ENCODE peak calls at places on chromosome 18, in seven cellular contexts. Q, W, Y, J, I, E and D are unnamed samples.

GRCh38 chr18:46731316-46731715 is 25.5 kb downstream of the ST8SIA5 start:
- DNase-seq in Q (no peak), W (no peak), Y (no peak), J (no peak), I (no peak), E (no peak), D (no peak)

GRCh38 chr18:45340884-45341283 is 274.4 kb upstream of the SLC14A2 start:
- DNase-seq in Q (no peak), W (no peak), Y (peak), J (no peak), I (no peak), E (no peak), D (no peak)

GRCh38 chr18:6650063-6650462 is 79.5 kb upstream of the ARHGAP28 start:
- DNase-seq in Q (no peak), W (no peak), Y (no peak), J (no peak), I (no peak), E (no peak), D (no peak)

GRCh38 chr18:48533340-48534093 is 5.3 kb upstream of the CTIF start:
- DNase-seq in Q (no peak), W (no peak), Y (peak), J (no peak), I (no peak), E (no peak), D (no peak)

GRCh38 chr18:8619835-8620577 is 10.8 kb downstream of the RAB12 start:
- DNase-seq in Q (no peak), W (no peak), Y (no peak), J (no peak), I (no peak), E (no peak), D (no peak)

GRCh38 chr18:3294435-3295080 is 32.6 kb downstream of the MYL12B start:
- DNase-seq in Q (no peak), W (peak), Y (peak), J (peak), I (peak), E (peak), D (no peak)

GRCh38 chr18:1585881-1586488 is 681.3 kb downstream of the ADCYAP1 start:
- DNase-seq in Q (peak), W (no peak), Y (peak), J (peak), I (peak), E (peak), D (no peak)

GRCh38 chr18:76875390-76876330 is 53.3 kb downstream of the ZNF236 start:
- DNase-seq in Q (peak), W (peak), Y (peak), J (peak), I (peak), E (peak), D (peak)

GRCh38 chr18:9091066-9091476 is 11.4 kb upstream of the NDUFV2 start:
- DNase-seq in Q (no peak), W (no peak), Y (no peak), J (no peak), I (no peak), E (no peak), D (no peak)

GRCh38 chr18:76821356-76821874 is 942 bp upstream of the ZNF236 start:
- DNase-seq in Q (no peak), W (no peak), Y (no peak), J (no peak), I (no peak), E (no peak), D (no peak)

GRCh38 chr18:21242141-21243040 is at the start of gene GREB1L:
- DNase-seq in Q (peak), W (peak), Y (peak), J (peak), I (no peak), E (peak), D (no peak)

GRCh38 chr18:48374423-48375149 is 34.6 kb downstream of the ZBTB7C start:
- DNase-seq in Q (no peak), W (no peak), Y (no peak), J (peak), I (no peak), E (no peak), D (no peak)

DNA sequence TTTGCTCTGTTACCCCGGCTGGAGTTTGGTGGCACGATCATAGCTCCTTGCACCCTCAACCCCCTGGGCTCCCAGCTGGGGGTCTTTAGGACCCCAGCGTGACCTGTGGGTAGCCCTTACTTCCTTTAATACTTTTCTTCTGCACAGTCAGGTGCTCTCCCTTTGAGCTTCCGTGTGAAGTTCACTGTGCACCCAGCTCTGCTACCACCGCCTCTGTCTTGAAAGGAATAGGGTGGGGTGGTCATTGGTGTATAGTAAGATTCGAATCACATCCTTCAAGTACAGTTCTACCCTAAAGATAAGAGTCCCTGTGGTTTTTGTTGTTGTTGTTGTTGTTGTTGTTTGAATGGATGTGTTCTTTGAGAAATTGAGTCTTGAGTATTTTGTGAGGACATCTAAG is 267.4 kb downstream of the NEDD4L start:
- DNase-seq in Q (no peak), W (no peak), Y (no peak), J (no peak), I (no peak), E (no peak), D (no peak)
- H2BK5ac ChIP-seq in Q (no peak), W (no peak), Y (no peak), J (no peak), I (no peak), E (no peak), D (no peak)

DNA sequence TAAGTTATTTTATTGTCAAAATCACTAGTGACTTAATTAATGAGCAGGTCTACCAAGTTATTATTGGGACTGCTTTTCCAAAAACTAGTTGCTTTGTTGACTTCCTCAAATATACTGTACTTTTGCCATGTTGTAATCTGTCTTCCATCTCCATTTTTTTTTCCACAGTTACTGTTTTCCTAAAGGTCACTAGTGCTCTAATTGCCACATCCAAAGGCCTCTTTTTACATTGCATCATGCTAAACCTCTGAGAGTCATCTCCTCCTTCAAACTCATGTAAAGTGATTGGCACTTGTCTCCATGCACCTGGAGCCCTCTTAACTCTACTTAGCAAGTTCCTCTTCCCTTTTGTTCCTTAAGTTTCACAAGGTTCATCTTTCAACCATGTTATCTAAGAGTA is 11.8 kb downstream of the PMAIP1 start:
- DNase-seq in Q (no peak), W (no peak), Y (no peak), J (peak), I (no peak), E (peak), D (no peak)
- H2BK5ac ChIP-seq in Q (no peak), W (no peak), Y (no peak), J (no peak), I (peak), E (no peak), D (no peak)

GRCh38 chr18:12338382-12338781 is 30.3 kb downstream of the TUBB6 start:
- DNase-seq in Q (no peak), W (no peak), Y (peak), J (no peak), I (no peak), E (no peak), D (no peak)

GRCh38 chr18:12335503-12335902 is 27.5 kb downstream of the TUBB6 start:
- DNase-seq in Q (no peak), W (no peak), Y (no peak), J (no peak), I (no peak), E (no peak), D (no peak)

GRCh38 chr18:12336251-12336650 is 28.2 kb downstream of the TUBB6 start:
- DNase-seq in Q (no peak), W (peak), Y (peak), J (peak), I (no peak), E (no peak), D (peak)

GRCh38 chr18:12334280-12335262 is 26.5 kb downstream of the TUBB6 start:
- DNase-seq in Q (no peak), W (peak), Y (peak), J (peak), I (no peak), E (no peak), D (no peak)

DNA sequence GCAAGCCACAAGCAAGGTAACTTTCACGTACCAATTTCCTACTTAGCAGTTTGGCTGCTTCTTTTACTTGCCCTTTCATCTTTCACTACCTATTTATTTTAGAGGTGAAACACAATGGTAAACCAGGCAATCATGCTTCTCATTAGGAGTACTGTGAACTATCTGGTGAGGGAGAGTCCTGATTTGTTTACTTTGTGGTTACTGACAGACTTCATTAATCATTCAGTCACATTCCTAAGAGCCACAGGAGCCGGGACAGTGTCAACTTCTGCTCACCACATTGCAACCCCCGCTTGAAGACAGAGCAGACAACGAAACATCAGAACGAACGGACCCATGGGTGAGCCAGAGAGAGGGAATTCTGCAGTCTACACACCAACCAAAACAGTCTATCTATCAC is 28.8 kb downstream of the TUBB6 start:
- DNase-seq in Q (no peak), W (no peak), Y (peak), J (no peak), I (peak), E (peak), D (no peak)
- H2BK5ac ChIP-seq in Q (no peak), W (peak), Y (no peak), J (no peak), I (no peak), E (no peak), D (peak)

DNA sequence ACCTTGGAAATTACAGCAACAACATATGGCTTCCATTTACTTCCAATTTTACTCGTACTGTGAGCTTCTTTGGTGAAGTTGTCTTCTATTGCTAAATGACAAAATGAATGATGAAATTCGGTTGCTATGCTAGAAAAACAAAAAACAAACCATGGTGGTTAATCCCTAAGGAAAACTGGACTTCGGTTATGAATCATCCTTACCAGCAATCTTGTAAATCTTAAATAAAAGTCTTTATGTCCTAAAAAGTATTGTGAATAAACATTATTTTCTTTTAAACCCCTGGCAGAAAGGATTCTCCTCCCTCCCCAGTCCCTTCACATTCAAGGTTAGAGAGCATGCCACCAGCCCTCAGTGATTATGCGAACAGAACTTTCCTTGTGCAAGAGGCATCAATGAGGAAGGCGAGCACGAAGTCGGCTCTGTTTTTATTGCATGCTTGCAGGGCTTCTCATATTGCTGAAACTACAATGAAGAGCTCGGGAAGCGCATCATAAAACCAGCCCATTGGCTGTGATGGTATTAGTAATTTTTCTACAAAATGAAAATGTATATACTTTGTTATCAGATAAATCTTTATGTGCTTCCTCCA is 62.8 kb downstream of the ZNF521 start:
- DNase-seq in Q (no peak), W (no peak), Y (peak), J (peak), I (peak), E (peak), D (no peak)
- H2BK5ac ChIP-seq in Q (no peak), W (no peak), Y (no peak), J (no peak), I (no peak), E (no peak), D (no peak)

DNA sequence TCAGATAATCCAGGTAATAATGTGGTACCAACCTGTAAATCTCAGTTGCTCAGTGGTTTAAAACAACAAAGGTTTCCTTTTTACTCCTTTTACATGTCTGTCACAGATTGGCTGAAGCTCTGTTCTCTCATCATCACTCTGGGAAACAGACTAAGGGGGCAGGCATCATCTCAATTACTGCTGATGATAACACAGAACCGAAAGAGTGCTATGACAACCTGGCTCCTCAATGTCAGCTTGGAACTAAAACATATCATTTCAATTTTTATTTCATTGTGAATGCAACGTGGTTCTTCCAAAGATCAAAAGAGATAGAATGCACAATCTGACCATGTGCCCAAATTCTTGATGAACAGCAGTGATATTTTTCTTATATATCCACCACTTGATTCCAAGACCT is 1315.0 kb upstream of the CDH2 start:
- DNase-seq in Q (no peak), W (no peak), Y (no peak), J (no peak), I (no peak), E (no peak), D (no peak)
- H2BK5ac ChIP-seq in Q (no peak), W (no peak), Y (no peak), J (no peak), I (no peak), E (no peak), D (no peak)

GRCh38 chr18:58175122-58175687 is 131.2 kb downstream of the NEDD4L start:
- DNase-seq in Q (no peak), W (no peak), Y (no peak), J (no peak), I (no peak), E (no peak), D (peak)

GRCh38 chr18:58174285-58174684 is 130.3 kb downstream of the NEDD4L start:
- DNase-seq in Q (no peak), W (peak), Y (peak), J (no peak), I (no peak), E (no peak), D (peak)

GRCh38 chr18:58177886-58178470 is 134.0 kb downstream of the NEDD4L start:
- DNase-seq in Q (no peak), W (no peak), Y (no peak), J (no peak), I (no peak), E (peak), D (peak)

GRCh38 chr18:58178476-58178875 is 134.4 kb downstream of the NEDD4L start:
- DNase-seq in Q (no peak), W (no peak), Y (no peak), J (peak), I (peak), E (no peak), D (no peak)

GRCh38 chr18:58176915-58177717 is 133.1 kb downstream of the NEDD4L start:
- DNase-seq in Q (no peak), W (no peak), Y (no peak), J (peak), I (peak), E (peak), D (no peak)
- H2BK5ac ChIP-seq in Q (no peak), W (no peak), Y (no peak), J (peak), I (peak), E (peak), D (no peak)

GRCh38 chr18:30967701-30968100 is 74.8 kb downstream of the DSC3 start:
- DNase-seq in Q (no peak), W (no peak), Y (peak), J (peak), I (no peak), E (no peak), D (no peak)
- H2BK5ac ChIP-seq in Q (no peak), W (no peak), Y (no peak), J (no peak), I (no peak), E (no peak), D (no peak)